ENCODE peak calls at places on chromosomes 6 and 20, in nine cellular contexts. B is tibial nerve; X is IMR-90; G is right cardiac atrium; A is thoracic aorta; V is CD4-positive, alpha-beta memory T cell; Q is foreskin fibroblast; R is AG09309; H is spleen. N is an unnamed sample.
A peak's percentile ranks its signal among the peaks of the same experiment; 100 is the strongest.

GRCh38 chr20:35395728-35396127 is 16.0 kb downstream of the UQCC1 start:
- DNase-seq in B (no peak), X (peak; percentile 81), G (peak; percentile 20), A (peak; percentile 16), V (no peak), Q (peak; percentile 49), R (peak; percentile 79), H (no peak), N (no peak)

GRCh38 chr6:40387871-40388264 is 199.3 kb downstream of the LRFN2 start:
- DNase-seq in B (peak; percentile 1), X (no peak), G (no peak), A (no peak), V (no peak), Q (no peak), R (no peak), H (no peak), N (no peak)

GRCh38 chr6:55825402-55826051 is 49.9 kb downstream of the BMP5 start:
- DNase-seq in B (no peak), X (peak; percentile 78), G (no peak), A (no peak), V (no peak), Q (peak; percentile 83), R (peak; percentile 27), H (no peak), N (no peak)

GRCh38 chr6:92559611-92560010 is 859.7 kb downstream of the EPHA7 start:
- DNase-seq in B (no peak), X (no peak), G (no peak), A (no peak), V (no peak), Q (no peak), R (no peak), H (no peak), N (no peak)

GRCh38 chr6:130713144-130713543 is 114.1 kb upstream of the SMLR1 start:
- DNase-seq in B (no peak), X (no peak), G (no peak), A (no peak), V (no peak), Q (no peak), R (no peak), H (no peak), N (no peak)

GRCh38 chr6:7758456-7758855 is 32.6 kb downstream of the BMP6 start:
- DNase-seq in B (no peak), X (peak; percentile 79), G (peak; percentile 44), A (no peak), V (no peak), Q (peak; percentile 87), R (peak; percentile 85), H (no peak), N (no peak)

GRCh38 chr6:26457407-26457795 is 354 bp upstream of the BTN2A1 start:
- DNase-seq in B (no peak), X (no peak), G (peak; percentile 28), A (no peak), V (no peak), Q (no peak), R (no peak), H (no peak), N (no peak)

GRCh38 chr6:119145111-119145510 is 66.6 kb upstream of the FAM184A start:
- DNase-seq in B (no peak), X (no peak), G (no peak), A (no peak), V (no peak), Q (no peak), R (no peak), H (no peak), N (no peak)

GRCh38 chr6:93282521-93283031 is 136.8 kb downstream of the EPHA7 start:
- DNase-seq in B (no peak), X (no peak), G (no peak), A (no peak), V (peak; percentile 27), Q (no peak), R (no peak), H (peak; percentile 71), N (no peak)

GRCh38 chr20:50695144-50695872 is 4.0 kb upstream of the RIPOR3 start:
- DNase-seq in B (peak; percentile 24), X (no peak), G (peak; percentile 44), A (peak; percentile 17), V (no peak), Q (peak; percentile 82), R (no peak), H (no peak), N (no peak)

GRCh38 chr6:82741325-82741995 is 324.2 kb downstream of the UBE3D start:
- DNase-seq in B (no peak), X (no peak), G (no peak), A (no peak), V (no peak), Q (no peak), R (no peak), H (no peak), N (no peak)

GRCh38 chr6:128284128-128284527 is 236.3 kb downstream of the PTPRK start:
- DNase-seq in B (no peak), X (no peak), G (no peak), A (no peak), V (no peak), Q (peak; percentile 14), R (no peak), H (no peak), N (no peak)

GRCh38 chr6:168276576-168277273 is 42.9 kb downstream of the DACT2 start:
- DNase-seq in B (no peak), X (no peak), G (no peak), A (no peak), V (no peak), Q (no peak), R (no peak), H (peak; percentile 50), N (no peak)

GRCh38 chr6:168273483-168274045 is 46.0 kb downstream of the DACT2 start:
- DNase-seq in B (no peak), X (no peak), G (no peak), A (no peak), V (no peak), Q (no peak), R (no peak), H (no peak), N (no peak)

GRCh38 chr6:168275168-168275567 is 44.4 kb downstream of the DACT2 start:
- DNase-seq in B (no peak), X (no peak), G (no peak), A (no peak), V (no peak), Q (no peak), R (no peak), H (no peak), N (no peak)

GRCh38 chr6:168272379-168273011 is 47.1 kb downstream of the DACT2 start:
- DNase-seq in B (no peak), X (no peak), G (no peak), A (no peak), V (no peak), Q (no peak), R (no peak), H (no peak), N (no peak)

DNA sequence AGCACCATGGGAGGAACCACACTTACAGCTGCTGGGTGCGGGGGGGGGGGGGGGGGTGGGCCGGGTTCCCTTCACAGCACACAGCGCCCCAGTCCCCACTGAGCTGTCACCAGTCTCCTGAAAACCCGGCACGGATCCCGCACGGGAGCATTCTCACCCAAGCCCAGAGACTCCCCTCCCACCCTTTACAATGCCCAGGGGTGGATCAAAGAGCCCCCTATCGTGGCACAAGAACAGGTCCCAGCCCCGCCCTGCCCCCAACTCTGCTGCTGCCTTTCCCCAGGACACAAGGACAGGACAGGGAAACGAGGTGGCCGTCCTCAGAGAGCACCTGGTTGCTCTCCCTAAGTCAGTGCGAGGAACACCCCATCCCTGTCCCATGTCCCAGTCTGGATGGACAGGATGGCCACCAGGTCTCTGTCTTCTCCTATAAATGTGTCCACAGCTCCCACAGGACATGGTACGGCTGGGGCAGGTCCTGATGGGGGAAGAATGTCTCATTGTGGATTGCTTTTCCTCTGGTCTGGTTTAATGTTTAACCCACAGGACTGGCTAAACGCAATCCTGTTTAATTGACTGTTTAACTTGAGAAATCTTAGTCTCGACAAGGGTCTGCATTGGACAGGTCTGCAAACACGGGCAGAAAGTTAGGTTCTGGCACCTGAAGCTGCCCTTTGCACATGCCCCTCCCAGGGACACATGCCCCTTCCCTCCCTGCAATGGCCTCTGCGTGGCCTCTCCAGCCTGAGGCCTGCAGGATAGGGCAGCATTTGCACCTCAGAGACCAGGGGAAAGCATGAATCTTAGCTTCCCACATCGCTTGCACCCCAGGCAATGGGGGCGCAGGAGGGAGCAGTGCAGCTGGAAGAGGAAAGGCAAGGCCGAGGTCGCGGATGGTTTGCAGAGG is 45.3 kb downstream of the DACT2 start:
- DNase-seq in B (no peak), X (no peak), G (no peak), A (no peak), V (no peak), Q (no peak), R (no peak), H (no peak), N (no peak)
- H3K4me3 ChIP-seq in B (no peak overlapping the region), X (no peak overlapping the region), G (no peak overlapping the region), A (no peak overlapping the region), V (no peak overlapping the region), Q (no peak overlapping the region), R (no peak overlapping the region), H (no peak overlapping the region), N (no peak overlapping the region)

GRCh38 chr6:94559829-94560537 is 1017.4 kb upstream of the MANEA start:
- DNase-seq in B (no peak), X (no peak), G (no peak), A (no peak), V (no peak), Q (no peak), R (no peak), H (no peak), N (no peak)
- H3K4me3 ChIP-seq in B (no peak overlapping the region), X (no peak overlapping the region), G (no peak overlapping the region), A (no peak overlapping the region), V (no peak overlapping the region), Q (no peak overlapping the region), R (no peak overlapping the region), H (no peak overlapping the region), N (no peak overlapping the region)

GRCh38 chr20:63856111-63856511 is 5.2 kb upstream of the ABHD16B start:
- DNase-seq in B (no peak), X (no peak), G (no peak), A (no peak), V (no peak), Q (no peak), R (no peak), H (peak; percentile 72), N (no peak)
- H3K4me3 ChIP-seq in B (no peak overlapping the region), X (no peak overlapping the region), G (no peak overlapping the region), A (no peak overlapping the region), V (no peak overlapping the region), Q (no peak overlapping the region), R (no peak overlapping the region), H (no peak overlapping the region), N (no peak overlapping the region)

DNA sequence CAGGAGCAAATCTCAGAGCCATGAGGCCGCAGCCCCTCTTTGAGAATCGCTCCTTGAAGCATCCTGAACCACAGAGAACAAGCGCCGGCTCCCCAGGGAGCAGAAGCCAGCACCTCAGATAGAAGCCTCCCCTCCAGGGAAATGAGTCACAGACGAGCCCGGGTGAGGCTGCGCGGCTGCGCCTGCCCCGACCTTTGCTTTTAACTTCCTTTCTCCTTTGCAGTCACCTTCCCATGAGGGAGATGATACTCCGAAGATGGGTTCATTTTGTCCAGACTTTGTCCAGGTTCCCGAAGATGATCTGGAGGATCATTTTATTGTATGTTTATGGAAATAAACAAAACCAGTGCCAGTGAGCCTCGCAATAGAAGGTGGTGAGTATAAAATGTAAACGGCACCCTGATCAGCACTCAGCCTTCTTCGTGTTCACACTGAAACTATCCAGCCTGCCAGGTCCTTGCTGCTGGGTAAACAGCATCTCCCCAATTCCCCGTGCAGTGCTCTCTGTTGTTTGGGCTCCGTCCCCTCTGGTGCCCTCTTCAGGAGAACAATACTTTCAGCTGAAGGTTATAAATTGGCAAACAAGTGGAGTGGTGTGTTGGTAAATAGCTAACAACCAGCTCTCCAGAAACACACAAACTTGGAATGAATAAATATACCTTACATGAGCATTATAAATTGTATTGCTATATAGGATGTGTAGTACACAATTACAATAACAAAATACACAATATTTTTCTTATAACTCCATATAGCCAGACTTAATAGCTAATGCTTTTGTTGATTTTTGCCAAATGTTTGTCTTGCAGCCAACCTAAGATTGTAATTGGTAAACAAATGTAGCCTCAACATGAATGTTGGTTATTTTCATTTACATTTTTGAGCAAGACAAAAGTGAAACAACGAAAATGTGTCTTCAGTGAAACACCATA is 41.4 kb upstream of the TMEM181 start:
- DNase-seq in B (peak; percentile 23), X (peak; percentile 69), G (no peak), A (no peak), V (peak; percentile 64), Q (peak; percentile 88), R (peak; percentile 57), H (no peak), N (peak; percentile 82)
- H3K4me3 ChIP-seq in B (no peak overlapping the region), X (peak overlapping the region; percentile 52), G (peak overlapping the region; percentile 27), A (peak overlapping the region; percentile 31), V (peak overlapping the region; percentile 20), Q (peak overlapping the region; percentile 27), R (peak overlapping the region; percentile 26), H (peak overlapping the region; percentile 4), N (peak overlapping the region; percentile 46)

N was measured in Jurkat, Clone E6-1.